ENCODE peak calls at places on chromosome 22, in six cellular contexts. G, O, E, I, X and V are unnamed samples. For H3K4me1, the result is how much of the 10 kb centered on the place peaks cover.

GRCh38 chr22:19849800-19850481 is 4.7 kb downstream of the GNB1L start:
- DNase-seq in I (no peak), X (no peak), E (no peak), O (no peak), G (peak), V (no peak)

GRCh38 chr22:45083659-45084305 is 74.0 kb upstream of the PHF21B start:
- DNase-seq in I (no peak), O (no peak), E (peak), G (peak), X (no peak), V (no peak)

GRCh38 chr22:42644422-42645340 is 4.3 kb upstream of the ATP5MGL start:
- DNase-seq in I (no peak), O (peak), E (peak), G (no peak), X (no peak), V (peak)

GRCh38 chr22:42519544-42520237 is at the start of gene RRP7A:
- DNase-seq in G (peak), X (peak), E (peak), I (no peak), O (peak), V (peak)

GRCh38 chr22:29886601-29887000 is 3.6 kb downstream of the MTMR3 start:
- DNase-seq in E (no peak), G (no peak), O (no peak), X (no peak), I (no peak), V (no peak)

GRCh38 chr22:49025791-49026475 is 801.7 kb downstream of the BRD1 start:
- DNase-seq in I (no peak), X (no peak), G (no peak), E (no peak), O (no peak), V (peak)

GRCh38 chr22:33867118-33867863 is 53.0 kb downstream of the LARGE1 start:
- DNase-seq in G (no peak), X (no peak), I (no peak), E (peak), O (no peak), V (no peak)

GRCh38 chr22:38706101-38706884 is 549 bp downstream of the GTPBP1 start:
- DNase-seq in X (no peak), E (no peak), G (peak), O (peak), I (no peak), V (peak)

GRCh38 chr22:42895087-42895486 is 38.0 kb upstream of the ARFGAP3 start:
- DNase-seq in X (no peak), I (peak), G (no peak), E (no peak), O (no peak), V (no peak)

GRCh38 chr22:19772673-19773469 is 12.3 kb downstream of the TBX1 start:
- DNase-seq in X (no peak), O (no peak), E (no peak), I (peak), G (no peak), V (peak)

GRCh38 chr22:44572414-44573207 is 74.6 kb upstream of the RTL6 start:
- DNase-seq in E (no peak), G (peak), O (no peak), X (no peak), I (no peak), V (no peak)

GRCh38 chr22:21771631-21771976 is 36.0 kb upstream of the YPEL1 start:
- DNase-seq in E (no peak), I (no peak), G (no peak), O (no peak), X (no peak), V (no peak)

GRCh38 chr22:44906248-44906936 is 103.4 kb downstream of the PHF21B start:
- DNase-seq in X (no peak), I (no peak), O (no peak), G (no peak), E (no peak), V (no peak)

GRCh38 chr22:23207786-23208325 is 27.5 kb downstream of the BCR start:
- DNase-seq in X (no peak), I (no peak), O (no peak), E (no peak), G (no peak), V (peak)

GRCh38 chr22:44068422-44069191 is 44.5 kb downstream of the PARVB start:
- DNase-seq in O (peak), I (peak), G (no peak), X (no peak), E (no peak), V (peak)

GRCh38 chr22:42720263-42721044 is at the start of gene A4GALT:
- DNase-seq in O (no peak), G (no peak), E (no peak), I (no peak), X (no peak), V (peak)

GRCh38 chr22:23856721-23857605 is 712 bp upstream of the SLC2A11 start:
- DNase-seq in E (peak), I (no peak), X (peak), G (peak), O (peak), V (peak)

GRCh38 chr22:48939441-48940265 is 888.0 kb downstream of the BRD1 start:
- DNase-seq in O (no peak), E (no peak), G (no peak), I (no peak), X (no peak), V (no peak)

GRCh38 chr22:24037851-24038765 is 27.0 kb downstream of the CABIN1 start:
- DNase-seq in G (no peak), X (no peak), E (no peak), O (no peak), I (no peak), V (no peak)

GRCh38 chr22:43276311-43276710 is 66.9 kb downstream of the SCUBE1 start:
- DNase-seq in G (no peak), X (no peak), I (no peak), O (no peak), E (no peak), V (no peak)

GRCh38 chr22:39183991-39184585 is 31.6 kb upstream of the CBX7 start:
- DNase-seq in O (no peak), E (peak), X (no peak), G (no peak), I (no peak), V (peak)

GRCh38 chr22:32883131-32883530 is 81.6 kb downstream of the TIMP3 start:
- DNase-seq in X (no peak), I (no peak), E (no peak), O (no peak), G (no peak), V (no peak)

GRCh38 chr22:43018615-43019014 is 3.7 kb upstream of the PACSIN2 start:
- DNase-seq in O (no peak), E (no peak), I (no peak), X (no peak), G (no peak), V (no peak)

GRCh38 chr22:48941903-48942625 is 885.6 kb downstream of the BRD1 start:
- DNase-seq in E (no peak), X (no peak), O (no peak), G (no peak), I (no peak), V (no peak)

GRCh38 chr22:49267996-49268395 is 559.7 kb downstream of the BRD1 start:
- DNase-seq in X (no peak), I (no peak), E (no peak), O (no peak), G (no peak), V (no peak)

GRCh38 chr22:43446881-43447280 is 35.1 kb downstream of the MPPED1 start:
- DNase-seq in G (no peak), E (no peak), I (no peak), O (no peak), X (no peak), V (no peak)

DNA sequence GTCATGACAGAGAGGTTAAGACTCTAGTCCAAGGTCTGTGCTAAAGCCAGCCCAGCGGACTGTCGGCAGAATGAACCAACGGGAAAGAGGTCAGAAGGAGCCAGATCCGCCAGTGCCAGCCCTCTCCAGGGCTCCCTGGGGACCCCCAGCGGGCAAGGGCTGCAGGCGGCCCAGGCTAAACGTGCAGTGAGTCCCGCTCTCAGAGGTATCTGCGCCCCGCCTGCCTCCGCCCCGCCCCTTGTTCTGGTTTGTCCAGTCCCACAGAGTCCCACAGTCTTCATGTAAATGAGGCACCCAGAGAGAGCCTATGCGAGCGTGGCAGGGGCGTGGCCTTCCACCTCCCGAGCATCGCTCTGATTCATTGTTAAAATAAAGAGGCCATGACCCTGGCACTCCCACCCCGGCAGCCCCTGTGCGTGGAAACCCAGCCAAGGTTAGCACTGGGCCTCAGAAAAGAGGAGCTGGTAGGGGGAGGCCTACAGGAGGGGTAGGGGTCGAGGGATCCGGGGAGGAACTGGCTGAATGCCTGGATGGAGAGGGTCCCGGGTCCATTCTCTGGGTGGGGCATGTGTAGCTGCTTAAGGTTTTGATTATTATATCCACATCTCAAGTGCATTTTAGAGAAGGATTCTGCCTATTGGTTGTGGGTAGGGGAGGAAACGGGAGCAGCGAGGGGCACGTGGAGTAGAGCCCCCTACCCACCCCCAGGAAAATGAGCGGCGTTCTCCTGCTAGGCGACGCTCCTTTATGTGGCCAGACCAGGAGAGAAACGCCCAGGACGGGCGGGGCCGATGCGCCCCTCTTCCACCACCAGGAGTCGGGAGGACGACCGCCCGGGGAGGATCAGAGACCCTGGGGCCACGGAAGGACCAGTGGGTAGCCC is at the start of gene TRIOBP:
- DNase-seq in I (peak), G (peak), X (peak), E (peak), O (peak), V (peak)
- H3K4me3 ChIP-seq in I (no peak), G (no peak), X (peak), E (peak), O (peak), V (no peak)

GRCh38 chr22:46104881-46105493 is 45.3 kb upstream of the PPARA start:
- DNase-seq in O (no peak), I (no peak), G (no peak), X (no peak), E (peak), V (no peak)
- H3K4me1 ChIP-seq in O (half or more), I (under half), G (half or more), X (under half), E (half or more), V (under half)

DNA sequence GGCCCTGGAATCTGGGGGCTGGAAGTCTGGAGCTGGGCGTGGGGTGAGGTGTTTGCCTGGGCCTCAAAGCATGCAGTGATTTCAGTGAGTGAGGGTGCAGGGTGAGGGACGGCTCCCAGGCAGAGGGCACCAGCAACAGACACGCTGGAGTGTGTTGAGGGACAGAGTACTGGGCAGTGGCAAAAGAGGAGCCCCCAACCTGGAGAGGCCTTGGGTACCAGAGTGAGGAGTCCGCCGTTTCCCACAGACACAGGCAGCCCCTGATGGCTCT is 12.0 kb upstream of the TBC1D22A start:
- DNase-seq in O (no peak), I (no peak), X (no peak), E (no peak), G (no peak), V (no peak)
- H3K4me3 ChIP-seq in O (no peak), I (no peak), X (no peak), E (no peak), G (no peak), V (no peak)

GRCh38 chr22:26670459-26670858 is 13.1 kb downstream of the MIAT start:
- DNase-seq in G (no peak), I (no peak), E (no peak), X (no peak), O (no peak), V (no peak)
- H3K4me1 ChIP-seq in G (under half), I (under half), E (under half), X (under half), O (under half), V (under half)

GRCh38 chr22:41408665-41409064 is 26.9 kb downstream of the TEF start:
- DNase-seq in I (no peak), X (no peak), G (no peak), E (no peak), O (no peak), V (peak)

GRCh38 chr22:41407433-41407832 is 25.7 kb downstream of the TEF start:
- DNase-seq in O (no peak), I (no peak), X (no peak), G (no peak), E (no peak), V (no peak)

GRCh38 chr22:41415554-41415953 is 31.0 kb downstream of the TOB2 start:
- DNase-seq in O (no peak), G (no peak), E (no peak), X (no peak), I (no peak), V (peak)

GRCh38 chr22:41410311-41410751 is 28.6 kb downstream of the TEF start:
- DNase-seq in O (peak), I (no peak), E (no peak), X (no peak), G (no peak), V (peak)

DNA sequence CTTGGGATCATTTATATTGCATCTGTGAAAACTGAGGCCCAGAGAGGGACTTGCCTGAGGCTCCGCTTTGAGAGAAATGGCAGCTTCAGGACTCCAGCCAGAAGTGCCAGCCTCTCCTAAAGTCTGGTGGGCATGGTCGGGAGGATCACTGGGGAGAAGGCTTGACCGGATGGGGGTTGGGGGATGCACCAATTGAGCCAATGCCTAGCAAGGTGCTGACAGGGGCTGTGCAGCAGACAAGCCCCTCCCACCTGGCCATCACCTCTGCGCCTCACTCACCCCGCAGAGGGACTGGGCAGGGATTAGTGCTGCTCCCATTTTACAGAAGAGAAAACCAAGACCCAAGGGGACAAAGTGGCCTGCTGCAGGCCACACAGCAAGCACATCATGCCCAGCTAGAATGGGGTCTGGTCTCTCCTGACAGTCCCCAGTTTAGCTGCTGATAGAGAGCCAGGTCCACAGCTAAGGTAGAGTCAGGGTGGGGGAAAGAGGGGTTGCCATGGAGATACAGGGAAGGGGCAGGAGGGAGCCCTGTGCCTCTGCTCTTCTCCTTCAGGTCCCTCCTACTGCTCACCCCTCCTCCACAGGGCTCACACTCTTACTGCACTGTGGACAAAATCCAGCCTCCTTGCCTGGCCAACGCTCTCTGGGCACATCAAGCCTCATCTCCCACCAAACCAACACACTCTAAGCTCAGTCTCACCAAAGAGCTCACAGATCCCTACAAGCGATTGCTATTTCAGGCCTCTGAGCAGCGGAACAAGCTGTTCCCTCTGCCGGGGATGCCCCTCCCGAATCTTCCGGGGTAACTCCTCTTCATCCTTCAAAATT is 29.5 kb downstream of the TEF start:
- DNase-seq in X (no peak), O (no peak), I (no peak), G (no peak), E (no peak), V (no peak)
- H3K4me3 ChIP-seq in X (no peak), O (no peak), I (no peak), G (no peak), E (no peak), V (no peak)

GRCh38 chr22:17492247-17492646 is 71.1 kb upstream of the SLC25A18 start:
- DNase-seq in E (no peak), O (no peak), X (no peak), I (no peak), G (no peak), V (no peak)
- H3K4me1 ChIP-seq in E (under half), O (under half), X (under half), I (under half), G (under half), V (under half)

DNA sequence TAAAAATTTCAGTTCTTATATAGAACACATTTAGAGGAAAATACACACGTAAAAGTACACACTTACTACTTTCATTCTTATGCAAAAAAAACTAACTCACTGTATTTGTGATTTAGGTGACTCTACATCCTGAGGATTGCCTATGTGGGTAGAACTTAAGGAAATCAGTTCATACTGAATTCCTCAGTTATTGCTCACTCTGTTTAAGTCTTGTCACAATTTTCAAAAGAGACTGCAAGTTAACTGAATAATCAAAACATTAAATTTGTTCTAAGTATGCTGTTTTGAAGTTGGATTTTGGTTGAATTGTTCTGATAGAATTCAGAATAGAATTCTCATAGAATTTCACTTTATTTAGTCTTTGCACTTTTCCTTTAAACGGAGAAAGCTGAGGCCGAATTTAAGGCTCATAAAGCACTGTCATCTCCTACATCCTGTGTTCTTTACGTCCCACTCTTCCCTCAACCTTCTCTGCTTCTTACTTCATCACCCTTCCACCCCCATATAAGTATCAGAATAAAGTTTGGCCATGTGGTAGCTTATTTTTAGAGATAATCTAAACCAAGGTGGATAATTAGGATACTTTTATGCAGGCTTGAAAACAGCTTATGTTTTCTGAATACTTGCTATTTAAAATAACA is 59.8 kb downstream of the APOL5 start:
- DNase-seq in X (no peak), E (peak), O (no peak), G (peak), I (no peak), V (no peak)
- H3K4me3 ChIP-seq in X (no peak), E (peak), O (no peak), G (no peak), I (no peak), V (no peak)